ENCODE peak calls at places on chromosomes 2 and 18, in nine cellular contexts. F, L, S, K, J, M, E, A and X are unnamed samples. For H3K27me3, the result is how much of the 10 kb centered on the place peaks cover.

GRCh38 chr18:62485684-62486083 is 37.1 kb upstream of the ZCCHC2 start:
- DNase-seq in E (peak), K (peak), J (peak), S (no peak), A (no peak), L (no peak), F (no peak), M (no peak), X (no peak)

GRCh38 chr2:857937-858336 is 92.7 kb upstream of the SNTG2 start:
- DNase-seq in S (no peak), A (no peak), J (no peak), E (no peak), L (no peak), F (no peak), M (no peak), K (no peak), X (no peak)

GRCh38 chr2:139850254-139850890 is 1070.2 kb upstream of the NXPH2 start:
- DNase-seq in M (no peak), F (no peak), A (no peak), S (no peak), J (no peak), K (no peak), E (no peak), L (no peak), X (no peak)

GRCh38 chr2:190121971-190122370 is 59.4 kb upstream of the MSTN start:
- DNase-seq in E (peak), J (no peak), F (no peak), M (no peak), A (no peak), L (no peak), K (peak), S (no peak), X (peak)

GRCh38 chr18:33578371-33579146 is 540 bp downstream of the ASXL3 start:
- DNase-seq in F (peak), J (no peak), K (peak), A (no peak), S (peak), M (peak), L (no peak), E (no peak), X (peak)

GRCh38 chr2:215171151-215171550 is 32.7 kb upstream of the ABCA12 start:
- DNase-seq in A (no peak), J (peak), S (no peak), F (no peak), K (no peak), E (peak), M (no peak), L (no peak), X (no peak)

GRCh38 chr2:99066075-99066557 is 75.4 kb upstream of the C2orf15 start:
- DNase-seq in K (peak), L (no peak), M (no peak), A (no peak), J (peak), F (no peak), E (peak), S (no peak), X (peak)

GRCh38 chr2:195016821-195017220 is 640.2 kb upstream of the SLC39A10 start:
- DNase-seq in S (no peak), L (no peak), J (no peak), A (no peak), E (no peak), F (no peak), M (no peak), K (no peak), X (no peak)

DNA sequence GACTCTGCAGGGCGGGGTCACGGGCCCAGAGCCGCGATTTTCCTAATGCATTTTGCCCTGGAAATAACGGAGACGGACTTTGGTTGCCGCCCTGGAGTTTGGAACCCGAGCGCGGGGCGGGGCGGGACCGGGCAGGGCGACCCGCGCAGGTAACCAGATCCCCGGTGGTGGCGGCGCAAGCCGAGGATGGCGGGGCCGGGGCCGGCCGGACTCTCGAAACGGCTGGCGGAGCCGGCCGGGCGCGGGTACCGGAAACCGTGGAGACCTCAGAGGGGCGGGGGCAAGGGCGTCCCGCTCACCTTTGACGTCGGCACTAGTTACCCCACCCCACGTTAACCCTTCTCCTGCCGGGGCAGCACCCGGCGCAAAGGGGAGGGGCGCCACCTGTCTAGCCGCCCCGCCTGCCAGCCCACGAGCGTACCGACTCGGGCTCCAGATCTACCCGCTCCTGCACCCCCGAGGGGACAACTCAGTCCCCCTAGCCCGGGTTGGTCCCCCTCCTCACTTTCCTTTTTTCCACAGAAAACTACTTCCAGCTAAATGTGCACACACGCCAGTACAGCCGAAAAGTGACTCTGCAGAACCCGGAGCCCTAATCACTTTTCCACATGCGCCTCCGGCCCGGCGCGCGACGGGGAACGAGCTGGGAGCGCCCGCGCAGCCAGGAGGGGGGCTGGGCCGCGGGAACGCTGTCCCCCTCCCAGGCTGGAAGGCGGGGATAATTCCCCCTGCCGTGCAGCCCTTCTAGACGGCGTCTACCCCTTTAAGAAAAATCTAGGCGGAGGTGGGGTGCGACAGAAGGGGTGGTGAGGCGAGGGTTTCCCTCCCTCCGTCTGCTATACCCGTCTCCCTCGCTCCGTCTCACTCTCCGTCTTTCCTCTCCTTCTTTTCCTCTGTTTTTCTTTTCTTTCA is 2.7 kb downstream of the CYP26B1 start:
- DNase-seq in J (peak), E (peak), F (peak), L (no peak), M (peak), A (no peak), K (peak), S (no peak), X (peak)
- H3K27me3 ChIP-seq in J (under half), E (half or more), F (under half), L (half or more), M (under half), A (under half), K (half or more), S (under half), X (half or more)

DNA sequence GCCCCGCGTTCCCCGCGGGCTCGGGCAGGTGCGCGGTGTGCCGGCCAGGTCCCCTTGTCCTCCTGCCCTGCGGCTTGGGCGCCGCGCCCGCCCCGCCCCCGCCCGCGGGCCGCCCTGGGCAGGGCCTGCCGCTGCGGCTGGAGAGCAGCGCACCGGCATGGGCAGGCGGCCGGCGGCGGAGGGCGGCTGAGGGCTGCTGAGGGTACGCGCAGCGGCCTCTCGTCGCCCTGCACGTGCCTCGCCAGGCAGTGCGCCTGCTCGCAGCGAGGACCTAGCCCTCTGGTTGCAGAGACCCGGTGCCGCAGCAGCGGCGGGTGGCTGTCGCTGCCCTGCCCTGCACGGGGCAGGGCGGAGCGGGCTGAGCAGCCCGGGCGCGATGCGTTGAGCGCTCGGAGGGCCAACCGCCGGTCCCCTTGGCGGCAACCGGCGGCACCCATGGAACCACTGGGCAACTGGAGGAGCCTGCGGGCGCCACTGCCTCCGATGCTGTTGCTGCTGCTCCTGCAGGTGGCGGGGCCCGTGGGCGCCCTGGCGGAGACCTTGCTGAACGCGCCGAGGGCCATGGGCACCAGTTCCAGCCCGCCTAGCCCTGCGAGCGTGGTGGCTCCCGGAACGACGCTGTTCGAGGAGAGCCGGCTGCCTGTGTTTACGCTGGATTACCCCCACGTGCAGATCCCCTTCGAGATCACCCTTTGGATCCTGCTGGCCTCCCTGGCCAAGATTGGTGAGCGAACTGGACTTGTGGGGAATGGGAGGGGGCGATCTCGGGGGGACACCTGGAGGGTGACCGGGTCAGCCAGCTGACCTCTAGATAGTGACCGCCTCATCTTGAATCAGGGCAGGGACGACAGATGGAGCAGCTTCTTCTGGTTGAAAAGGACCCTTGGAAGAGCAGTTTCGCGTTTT is at the start of gene SLC9A2:
- DNase-seq in K (peak), S (no peak), E (peak), F (no peak), J (peak), M (peak), L (no peak), A (no peak), X (peak)
- H3K27me3 ChIP-seq in K (under half), S (under half), E (half or more), F (under half), J (under half), M (under half), L (half or more), A (under half), X (under half)

GRCh38 chr2:240402566-240403295 is 32.7 kb upstream of the GPC1 start:
- DNase-seq in A (no peak), K (no peak), S (peak), J (no peak), E (no peak), M (no peak), L (no peak), F (peak), X (peak)
- H3K27me3 ChIP-seq in A (under half), K (under half), S (under half), J (under half), E (under half), M (under half), L (under half), F (under half), X (under half)

GRCh38 chr18:68781224-68781623 is 16.7 kb upstream of the CCDC102B start:
- DNase-seq in J (no peak), S (no peak), E (no peak), F (no peak), A (no peak), M (no peak), L (no peak), K (no peak), X (no peak)
- H3K27me3 ChIP-seq in J (under half), S (under half), E (under half), F (under half), A (under half), M (under half), L (under half), K (under half), X (under half)

GRCh38 chr2:170391018-170391417 is 213.1 kb downstream of the MYO3B start:
- DNase-seq in L (no peak), J (no peak), S (no peak), K (no peak), F (no peak), M (no peak), A (no peak), E (no peak), X (no peak)
- H3K27me3 ChIP-seq in L (under half), J (under half), S (under half), K (under half), F (under half), M (under half), A (under half), E (under half), X (under half)

DNA sequence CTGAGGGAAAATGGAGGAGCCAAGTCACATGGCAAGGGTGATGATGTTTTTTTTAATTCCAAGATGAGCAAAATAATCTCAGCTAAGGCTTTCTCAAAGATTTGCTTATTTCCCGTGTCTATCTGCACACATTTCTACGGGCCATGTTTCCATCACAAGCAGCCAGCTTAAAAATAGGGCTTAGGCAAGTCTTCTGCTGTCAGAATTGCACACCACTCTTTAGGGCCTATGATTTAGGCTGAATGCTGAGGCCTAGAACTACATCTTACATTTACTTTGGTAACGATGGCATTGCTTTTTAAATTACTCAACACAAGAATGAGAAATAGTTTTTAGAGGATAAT is 144.2 kb downstream of the RNF144A start:
- DNase-seq in A (no peak), S (no peak), F (no peak), E (no peak), M (no peak), K (no peak), L (no peak), J (no peak), X (no peak)
- H3K27me3 ChIP-seq in A (under half), S (under half), F (under half), E (under half), M (under half), K (under half), L (under half), J (under half), X (under half)

GRCh38 chr2:232484628-232485332 is 2.9 kb downstream of the ECEL1 start:
- DNase-seq in F (peak), M (no peak), K (no peak), E (no peak), S (no peak), L (no peak), A (no peak), J (no peak), X (no peak)
- H3K27me3 ChIP-seq in F (under half), M (half or more), K (under half), E (half or more), S (half or more), L (under half), A (under half), J (under half), X (under half)

DNA sequence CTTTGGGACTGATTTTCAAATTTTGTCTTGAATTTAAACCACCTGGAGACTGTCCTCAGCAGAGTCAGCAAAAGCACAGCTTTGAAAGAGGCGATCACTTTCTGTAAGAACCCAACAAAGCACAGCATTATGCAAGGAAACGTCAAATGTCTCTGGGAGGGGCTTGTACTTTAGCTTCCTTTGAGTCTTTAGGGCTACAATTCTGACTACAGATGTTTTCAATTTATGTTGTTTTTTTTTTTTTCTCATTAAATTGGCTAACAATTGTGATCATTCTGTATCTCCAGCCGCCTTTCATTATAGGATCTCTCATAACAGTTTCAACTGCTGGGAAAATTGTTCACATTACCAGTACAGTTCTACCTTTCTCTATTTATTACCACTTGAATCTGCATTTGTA is 48.3 kb downstream of the COL3A1 start:
- DNase-seq in F (no peak), K (no peak), E (peak), A (no peak), L (no peak), M (no peak), J (no peak), S (no peak), X (no peak)
- H3K27me3 ChIP-seq in F (under half), K (under half), E (under half), A (under half), L (under half), M (under half), J (under half), S (under half), X (under half)